ENCODE peak calls at places on chromosomes 16 and 17, in eight cellular contexts. T, N, K, H, Y, D, B and F are unnamed samples.

GRCh38 chr16:67562918-67563707 is 787 bp downstream of the CTCF start:
- DNase-seq in T (peak; percentile 64), N (peak; percentile 38), K (peak; percentile 30), H (peak; percentile 66), Y (peak; percentile 36), D (peak; percentile 44), B (peak; percentile 66), F (peak; percentile 72)

GRCh38 chr16:26070595-26071170 is 378.9 kb downstream of the HS3ST4 start:
- DNase-seq in T (no peak), N (no peak), K (no peak), H (no peak), Y (no peak), D (no peak), B (no peak), F (no peak)

GRCh38 chr17:74446551-74447500 is 14.9 kb downstream of the GPRC5C start:
- DNase-seq in T (peak; percentile 61), N (peak; percentile 25), K (no peak), H (no peak), Y (no peak), D (no peak), B (no peak), F (no peak)

GRCh38 chr16:83137326-83137770 is 510.6 kb downstream of the CDH13 start:
- DNase-seq in T (peak; percentile 89), N (peak; percentile 36), K (no peak), H (no peak), Y (no peak), D (no peak), B (no peak), F (no peak)

GRCh38 chr17:45288825-45289224 is 26.9 kb upstream of the SPATA32 start:
- DNase-seq in T (no peak), N (no peak), K (no peak), H (no peak), Y (no peak), D (no peak), B (no peak), F (no peak)

GRCh38 chr17:5418858-5419355 is 555 bp downstream of the NUP88 start:
- DNase-seq in T (peak; percentile 27), N (peak; percentile 60), K (no peak), H (peak; percentile 88), Y (peak; percentile 34), D (no peak), B (peak; percentile 20), F (peak; percentile 59)

GRCh38 chr16:80604600-80605355 is 64.0 kb downstream of the DYNLRB2 start:
- DNase-seq in T (no peak), N (no peak), K (no peak), H (no peak), Y (no peak), D (no peak), B (no peak), F (no peak)

GRCh38 chr17:72338847-72339790 is 218.3 kb downstream of the SOX9 start:
- DNase-seq in T (peak; percentile 95), N (peak; percentile 93), K (no peak), H (no peak), Y (no peak), D (no peak), B (peak; percentile 43), F (no peak)

GRCh38 chr16:81816793-81817210 is 37.7 kb downstream of the PLCG2 start:
- DNase-seq in T (no peak), N (no peak), K (no peak), H (no peak), Y (no peak), D (no peak), B (no peak), F (no peak)

GRCh38 chr17:4858880-4859260 is 25.7 kb downstream of the MINK1 start:
- DNase-seq in T (peak; percentile 27), N (peak; percentile 45), K (peak; percentile 45), H (no peak), Y (no peak), D (no peak), B (peak; percentile 45), F (no peak)

GRCh38 chr17:27559996-27560481 is 70.9 kb upstream of the LGALS9 start:
- DNase-seq in T (peak; percentile 97), N (peak; percentile 63), K (no peak), H (no peak), Y (no peak), D (no peak), B (no peak), F (no peak)

GRCh38 chr17:49363251-49363650 is 1.2 kb upstream of the ZNF652 start:
- DNase-seq in T (no peak), N (no peak), K (no peak), H (no peak), Y (no peak), D (no peak), B (no peak), F (no peak)

GRCh38 chr17:64603987-64604386 is 58.1 kb downstream of the SMURF2 start:
- DNase-seq in T (no peak), N (no peak), K (no peak), H (no peak), Y (no peak), D (no peak), B (no peak), F (no peak)

GRCh38 chr17:16243811-16244567 is 27.0 kb downstream of the PIGL start:
- DNase-seq in T (no peak), N (no peak), K (no peak), H (no peak), Y (no peak), D (no peak), B (no peak), F (no peak)

GRCh38 chr17:62963296-62963695 is 2.7 kb upstream of the TANC2 start:
- DNase-seq in T (peak; percentile 36), N (peak; percentile 50), K (no peak), H (no peak), Y (no peak), D (no peak), B (no peak), F (no peak)

GRCh38 chr16:22372882-22373661 is 1.3 kb downstream of the CDR2 start:
- DNase-seq in T (no peak), N (peak; percentile 24), K (no peak), H (no peak), Y (no peak), D (no peak), B (no peak), F (no peak)

GRCh38 chr17:30296499-30297038 is 4.8 kb upstream of the BLMH start:
- DNase-seq in T (no peak), N (no peak), K (no peak), H (no peak), Y (no peak), D (no peak), B (no peak), F (no peak)

GRCh38 chr17:78788451-78788850 is 6.4 kb upstream of the CYTH1 start:
- DNase-seq in T (no peak), N (no peak), K (no peak), H (no peak), Y (no peak), D (no peak), B (no peak), F (no peak)

GRCh38 chr17:6105608-6106007 is 35.4 kb downstream of the WSCD1 start:
- DNase-seq in T (no peak), N (no peak), K (no peak), H (no peak), Y (no peak), D (no peak), B (no peak), F (no peak)

GRCh38 chr16:23196577-23196976 is 14.0 kb downstream of the SCNN1G start:
- DNase-seq in T (no peak), N (no peak), K (no peak), H (no peak), Y (no peak), D (no peak), B (no peak), F (no peak)